ENCODE peak calls at places on chromosome 14, in five cellular contexts. One of them, this sample, is unnamed.

GRCh38 chr14:55430024-55430690 is 10.3 kb downstream of the TBPL2 start:
- DNase-seq in posterior cingulate gyrus: no peak
- DNase-seq in astrocyte of the spinal cord: peak; percentile 79
- DNase-seq in NCI-H1436: peak; percentile 8
- DNase-seq in stimulated activated CD4-positive, alpha-beta T cell treated with anti-CD3 and anti-CD28 coated beads, Interleukin-15, amount 100 ng/mL, for 1 hour: no peak
- DNase-seq in this sample: peak; percentile 79

GRCh38 chr14:50225067-50225973 is 6.1 kb downstream of the SOS2 start:
- DNase-seq in posterior cingulate gyrus: no peak
- DNase-seq in astrocyte of the spinal cord: peak; percentile 85
- DNase-seq in NCI-H1436: no peak
- DNase-seq in stimulated activated CD4-positive, alpha-beta T cell treated with anti-CD3 and anti-CD28 coated beads, Interleukin-15, amount 100 ng/mL, for 1 hour: no peak
- DNase-seq in this sample: peak; percentile 65

GRCh38 chr14:87935081-87935828 is 57.7 kb downstream of the GALC start:
- DNase-seq in posterior cingulate gyrus: no peak
- DNase-seq in astrocyte of the spinal cord: no peak
- DNase-seq in NCI-H1436: no peak
- DNase-seq in stimulated activated CD4-positive, alpha-beta T cell treated with anti-CD3 and anti-CD28 coated beads, Interleukin-15, amount 100 ng/mL, for 1 hour: no peak
- DNase-seq in this sample: no peak

GRCh38 chr14:69693823-69694729 is 72.9 kb upstream of the SRSF5 start:
- DNase-seq in posterior cingulate gyrus: no peak
- DNase-seq in astrocyte of the spinal cord: no peak
- DNase-seq in NCI-H1436: no peak
- DNase-seq in stimulated activated CD4-positive, alpha-beta T cell treated with anti-CD3 and anti-CD28 coated beads, Interleukin-15, amount 100 ng/mL, for 1 hour: no peak
- DNase-seq in this sample: no peak

GRCh38 chr14:77647853-77648252 is 31.4 kb upstream of the SPTLC2 start:
- DNase-seq in posterior cingulate gyrus: no peak
- DNase-seq in astrocyte of the spinal cord: no peak
- DNase-seq in NCI-H1436: no peak
- DNase-seq in stimulated activated CD4-positive, alpha-beta T cell treated with anti-CD3 and anti-CD28 coated beads, Interleukin-15, amount 100 ng/mL, for 1 hour: no peak
- DNase-seq in this sample: no peak

GRCh38 chr14:98489115-98489514 is 782.9 kb downstream of the BCL11B start:
- DNase-seq in posterior cingulate gyrus: no peak
- DNase-seq in astrocyte of the spinal cord: peak; percentile 50
- DNase-seq in NCI-H1436: no peak
- DNase-seq in stimulated activated CD4-positive, alpha-beta T cell treated with anti-CD3 and anti-CD28 coated beads, Interleukin-15, amount 100 ng/mL, for 1 hour: no peak
- DNase-seq in this sample: no peak

GRCh38 chr14:68094158-68094557 is 274.6 kb downstream of the RAD51B start:
- DNase-seq in posterior cingulate gyrus: no peak
- DNase-seq in astrocyte of the spinal cord: peak; percentile 42
- DNase-seq in NCI-H1436: no peak
- DNase-seq in stimulated activated CD4-positive, alpha-beta T cell treated with anti-CD3 and anti-CD28 coated beads, Interleukin-15, amount 100 ng/mL, for 1 hour: no peak
- DNase-seq in this sample: no peak

GRCh38 chr14:31243860-31244259 is 36.3 kb upstream of the HECTD1 start:
- DNase-seq in posterior cingulate gyrus: no peak
- DNase-seq in astrocyte of the spinal cord: no peak
- DNase-seq in NCI-H1436: no peak
- DNase-seq in stimulated activated CD4-positive, alpha-beta T cell treated with anti-CD3 and anti-CD28 coated beads, Interleukin-15, amount 100 ng/mL, for 1 hour: no peak
- DNase-seq in this sample: no peak

GRCh38 chr14:104450811-104451401 is 128.7 kb upstream of the C14orf180 start:
- DNase-seq in posterior cingulate gyrus: no peak
- DNase-seq in astrocyte of the spinal cord: no peak
- DNase-seq in NCI-H1436: no peak
- DNase-seq in stimulated activated CD4-positive, alpha-beta T cell treated with anti-CD3 and anti-CD28 coated beads, Interleukin-15, amount 100 ng/mL, for 1 hour: no peak
- DNase-seq in this sample: no peak

GRCh38 chr14:92590941-92591340 is 77.4 kb downstream of the RIN3 start:
- DNase-seq in posterior cingulate gyrus: no peak
- DNase-seq in astrocyte of the spinal cord: no peak
- DNase-seq in NCI-H1436: no peak
- DNase-seq in stimulated activated CD4-positive, alpha-beta T cell treated with anti-CD3 and anti-CD28 coated beads, Interleukin-15, amount 100 ng/mL, for 1 hour: no peak
- DNase-seq in this sample: no peak

GRCh38 chr14:105748204-105748578 is 221.8 kb downstream of the TMEM121 start:
- DNase-seq in posterior cingulate gyrus: peak; percentile 48
- DNase-seq in astrocyte of the spinal cord: no peak
- DNase-seq in NCI-H1436: no peak
- DNase-seq in stimulated activated CD4-positive, alpha-beta T cell treated with anti-CD3 and anti-CD28 coated beads, Interleukin-15, amount 100 ng/mL, for 1 hour: no peak
- DNase-seq in this sample: no peak

GRCh38 chr14:99137001-99137700 is 134.8 kb downstream of the BCL11B start:
- DNase-seq in posterior cingulate gyrus: peak; percentile 46
- DNase-seq in astrocyte of the spinal cord: no peak
- DNase-seq in NCI-H1436: no peak
- DNase-seq in stimulated activated CD4-positive, alpha-beta T cell treated with anti-CD3 and anti-CD28 coated beads, Interleukin-15, amount 100 ng/mL, for 1 hour: no peak
- DNase-seq in this sample: no peak

GRCh38 chr14:61126083-61126962 is 145.3 kb downstream of the SLC38A6 start:
- DNase-seq in posterior cingulate gyrus: no peak
- DNase-seq in astrocyte of the spinal cord: peak; percentile 27
- DNase-seq in NCI-H1436: no peak
- DNase-seq in stimulated activated CD4-positive, alpha-beta T cell treated with anti-CD3 and anti-CD28 coated beads, Interleukin-15, amount 100 ng/mL, for 1 hour: no peak
- DNase-seq in this sample: no peak